ENCODE peak calls at places on chromosomes 3 and 15, in ten cellular contexts. U is HFFc6; Y is GM10248; T is glutamatergic neuron; G is osteocyte; D is thyroid gland; Q is fibroblast of lung; H is CD8-positive, alpha-beta T cell; O is neural progenitor cell; M is SK-N-SH. V is an unnamed sample.

GRCh38 chr15:26525096-26525495 is 247.8 kb downstream of the GABRB3 start:
- DNase-seq in U (no peak), Y (no peak), T (no peak), G (no peak), D (no peak), Q (no peak), H (no peak), O (no peak), M (no peak), V (no peak)

GRCh38 chr3:42665050-42665878 is 11.8 kb downstream of the ZBTB47 start:
- DNase-seq in U (no peak), Y (peak; percentile 19), T (no peak), G (peak; percentile 84), D (no peak), Q (no peak), H (no peak), O (no peak), M (peak; percentile 27), V (no peak)

GRCh38 chr3:111650378-111651275 is 55.5 kb upstream of the ZBED2 start:
- DNase-seq in U (no peak), Y (no peak), T (no peak), G (no peak), D (no peak), Q (no peak), H (no peak), O (no peak), M (no peak), V (no peak)

GRCh38 chr3:187740446-187741399 is 4.5 kb downstream of the BCL6 start:
- DNase-seq in U (peak; percentile 84), Y (peak; percentile 62), T (peak; percentile 82), G (peak; percentile 89), D (peak; percentile 65), Q (peak; percentile 79), H (peak; percentile 72), O (peak; percentile 78), M (peak; percentile 85), V (peak; percentile 75)

GRCh38 chr15:44081223-44082013 is 113.7 kb downstream of the FRMD5 start:
- DNase-seq in U (peak; percentile 49), Y (no peak), T (no peak), G (no peak), D (no peak), Q (peak; percentile 89), H (no peak), O (no peak), M (no peak), V (no peak)

GRCh38 chr3:16216373-16216935 is 42.0 kb downstream of the GALNT15 start:
- DNase-seq in U (no peak), Y (no peak), T (no peak), G (no peak), D (peak; percentile 38), Q (no peak), H (no peak), O (no peak), M (peak; percentile 54), V (no peak)

GRCh38 chr3:54047568-54047967 is 74.8 kb upstream of the CACNA2D3 start:
- DNase-seq in U (no peak), Y (no peak), T (no peak), G (no peak), D (no peak), Q (peak; percentile 33), H (no peak), O (no peak), M (no peak), V (no peak)

GRCh38 chr3:37991823-37992222 is 1.2 kb downstream of the VILL start:
- DNase-seq in U (no peak), Y (no peak), T (no peak), G (no peak), D (no peak), Q (no peak), H (no peak), O (no peak), M (no peak), V (no peak)

GRCh38 chr3:126464997-126465396 is 10.7 kb downstream of the ZXDC start:
- DNase-seq in U (no peak), Y (no peak), T (no peak), G (no peak), D (no peak), Q (no peak), H (no peak), O (no peak), M (no peak), V (no peak)

GRCh38 chr3:127307431-127307830 is 19.6 kb upstream of the PRR20G start:
- DNase-seq in U (no peak), Y (peak; percentile 44), T (no peak), G (no peak), D (no peak), Q (no peak), H (no peak), O (no peak), M (no peak), V (no peak)

GRCh38 chr3:130699765-130700164 is 46.9 kb downstream of the PIK3R4 start:
- DNase-seq in U (peak; percentile 45), Y (peak; percentile 28), T (no peak), G (no peak), D (no peak), Q (no peak), H (no peak), O (peak; percentile 31), M (no peak), V (no peak)
- TF ChIP-seq CTCF in U (peak; percentile 84), Y (peak; percentile 44), T (peak; percentile 45), G (peak; percentile 31), D (peak; percentile 32), Q (peak; percentile 27), H (no peak), O (peak; percentile 60), M (peak; percentile 46), V (peak; percentile 77)

DNA sequence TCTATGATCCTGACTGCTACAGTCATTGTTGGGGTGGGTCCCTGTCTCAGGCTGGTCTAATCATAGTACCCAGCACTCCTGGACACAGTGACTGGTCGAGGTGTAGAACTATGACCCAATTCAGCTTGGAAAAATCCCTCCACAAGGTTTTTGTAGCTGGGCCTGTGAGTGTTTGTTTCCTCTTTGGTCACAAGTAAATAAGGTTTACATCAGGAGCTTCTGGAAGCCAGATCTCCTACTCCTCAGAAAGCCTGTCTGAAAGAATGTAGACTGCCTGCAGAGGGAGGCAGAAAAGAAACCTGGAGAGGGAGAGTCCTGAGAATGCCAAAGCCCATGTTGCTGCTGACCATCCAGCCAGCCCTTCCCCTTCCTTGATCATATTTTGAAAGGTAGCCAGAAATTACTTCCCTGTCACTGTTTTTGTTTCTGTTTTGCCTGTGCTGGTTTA is 123.2 kb downstream of the RAP2B start:
- DNase-seq in U (peak; percentile 31), Y (no peak), T (no peak), G (no peak), D (no peak), Q (peak; percentile 22), H (no peak), O (peak; percentile 29), M (no peak), V (no peak)
- TF ChIP-seq CTCF in U (peak; percentile 9), Y (no peak), T (no peak), G (peak; percentile 13), D (no peak), Q (peak; percentile 19), H (no peak), O (no peak), M (peak; percentile 8), V (no peak)

GRCh38 chr15:75785771-75786563 is 57.3 kb upstream of the UBE2Q2 start:
- DNase-seq in U (peak; percentile 6), Y (no peak), T (no peak), G (peak; percentile 80), D (no peak), Q (peak; percentile 9), H (no peak), O (peak; percentile 81), M (peak; percentile 86), V (peak; percentile 82)
- TF ChIP-seq CTCF in U (peak; percentile 26), Y (no peak), T (no peak), G (no peak), D (no peak), Q (no peak), H (no peak), O (peak; percentile 60), M (peak; percentile 46), V (peak; percentile 72)

DNA sequence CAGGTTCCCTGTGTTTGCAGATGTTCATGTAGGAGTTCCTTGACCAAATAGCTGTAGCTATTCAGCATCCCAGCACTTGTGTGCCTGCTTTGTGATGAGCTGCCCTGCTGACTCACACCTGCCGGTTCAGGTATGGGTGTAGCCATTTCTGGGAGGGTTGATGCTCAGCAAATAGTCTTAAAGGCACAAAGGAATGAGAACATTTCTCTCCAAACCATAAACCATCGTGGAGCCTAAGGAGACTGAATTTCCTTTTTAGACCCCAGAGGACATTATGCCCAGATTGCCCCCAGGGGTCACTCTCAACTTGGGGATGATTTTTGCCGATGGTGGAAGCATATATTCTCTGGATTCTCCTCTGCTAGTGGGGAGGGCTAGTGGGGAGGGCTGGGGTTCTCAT is 80.6 kb downstream of the ADAMTSL3 start:
- DNase-seq in U (no peak), Y (no peak), T (no peak), G (no peak), D (no peak), Q (no peak), H (no peak), O (peak; percentile 17), M (no peak), V (peak; percentile 35)
- TF ChIP-seq CTCF in U (no peak), Y (peak; percentile 55), T (no peak), G (no peak), D (no peak), Q (peak; percentile 15), H (no peak), O (peak; percentile 46), M (peak; percentile 18), V (peak; percentile 55)

GRCh38 chr3:11653298-11654055 is 9.8 kb upstream of the VGLL4 start:
- DNase-seq in U (no peak), Y (no peak), T (no peak), G (no peak), D (no peak), Q (no peak), H (no peak), O (peak; percentile 40), M (no peak), V (no peak)

GRCh38 chr3:11650391-11650790 is 6.7 kb upstream of the VGLL4 start:
- DNase-seq in U (no peak), Y (no peak), T (no peak), G (no peak), D (no peak), Q (no peak), H (no peak), O (no peak), M (no peak), V (no peak)

GRCh38 chr3:11654166-11654565 is 10.5 kb upstream of the VGLL4 start:
- DNase-seq in U (no peak), Y (no peak), T (no peak), G (no peak), D (no peak), Q (no peak), H (no peak), O (no peak), M (no peak), V (no peak)

GRCh38 chr3:11651477-11651876 is 7.8 kb upstream of the VGLL4 start:
- DNase-seq in U (no peak), Y (no peak), T (no peak), G (no peak), D (no peak), Q (peak; percentile 24), H (no peak), O (no peak), M (no peak), V (no peak)

GRCh38 chr3:11651900-11652299 is 8.2 kb upstream of the VGLL4 start:
- DNase-seq in U (peak; percentile 44), Y (peak; percentile 42), T (no peak), G (no peak), D (no peak), Q (peak; percentile 33), H (no peak), O (peak; percentile 36), M (peak; percentile 43), V (no peak)
- TF ChIP-seq CTCF in U (peak; percentile 86), Y (peak; percentile 39), T (peak; percentile 80), G (peak; percentile 61), D (peak; percentile 58), Q (no peak), H (peak; percentile 83), O (peak; percentile 73), M (peak; percentile 64), V (peak; percentile 80)